ENCODE peak calls at places on chromosomes 16 and 17, in four cellular contexts. X is pons, E is heart right ventricle, L is AG09319. I is an unnamed sample.

GRCh38 chr17:17786998-17787397 is 49.8 kb downstream of the SREBF1 start:
- DNase-seq in X (no peak), E (no peak), L (no peak), I (no peak)

GRCh38 chr17:81807210-81807719 is 3.3 kb downstream of the GCGR start:
- DNase-seq in X (no peak), E (no peak), L (no peak), I (no peak)

GRCh38 chr17:20066253-20066652 is 57.1 kb downstream of the SPECC1 start:
- DNase-seq in X (no peak), E (peak; percentile 61), L (peak; percentile 55), I (peak; percentile 71)

GRCh38 chr17:12395733-12396354 is 269.8 kb upstream of the MYOCD start:
- DNase-seq in X (no peak), E (no peak), L (no peak), I (no peak)

GRCh38 chr16:12168054-12169018 is 191.8 kb downstream of the SNX29 start:
- DNase-seq in X (no peak), E (no peak), L (no peak), I (no peak)

GRCh38 chr16:88405325-88406060 is 22.7 kb downstream of the ZNF469 start:
- DNase-seq in X (no peak), E (peak; percentile 29), L (peak; percentile 44), I (peak; percentile 87)

GRCh38 chr16:21708533-21709115 is 44.9 kb downstream of the OTOA start:
- DNase-seq in X (peak; percentile 66), E (peak; percentile 77), L (peak; percentile 31), I (peak; percentile 73)

GRCh38 chr17:74770498-74771318 is 5.4 kb downstream of the NAT9 start:
- DNase-seq in X (no peak), E (peak; percentile 56), L (no peak), I (no peak)

GRCh38 chr16:28168991-28169554 is 42.7 kb downstream of the XPO6 start:
- DNase-seq in X (no peak), E (no peak), L (no peak), I (no peak)

GRCh38 chr16:62872339-62872738 is 836.1 kb upstream of the CDH8 start:
- DNase-seq in X (no peak), E (no peak), L (no peak), I (no peak)

GRCh38 chr17:34051046-34051445 is 204.0 kb upstream of the CCL2 start:
- DNase-seq in X (no peak), E (no peak), L (no peak), I (no peak)

GRCh38 chr16:87914812-87915211 is 21.5 kb downstream of the CA5A start:
- DNase-seq in X (no peak), E (no peak), L (no peak), I (no peak)

GRCh38 chr17:32276217-32276616 is 10.6 kb downstream of the RHBDL3 start:
- DNase-seq in X (no peak), E (no peak), L (no peak), I (no peak)

GRCh38 chr17:82345151-82345976 is 11.8 kb upstream of the SECTM1 start:
- DNase-seq in X (no peak), E (no peak), L (no peak), I (no peak)

GRCh38 chr17:4417129-4417667 is 16.5 kb upstream of the SPNS3 start:
- DNase-seq in X (no peak), E (no peak), L (no peak), I (no peak)

GRCh38 chr17:2049333-2050245 is 5.3 kb upstream of the HIC1 start:
- DNase-seq in X (no peak), E (peak; percentile 89), L (no peak), I (peak; percentile 91)

GRCh38 chr17:64506201-64506575 is at the start of gene DDX5:
- DNase-seq in X (peak; percentile 92), E (peak; percentile 98), L (peak; percentile 94), I (peak; percentile 98)

GRCh38 chr16:86285938-86286921 is 224.1 kb upstream of the FOXF1 start:
- DNase-seq in X (no peak), E (no peak), L (no peak), I (no peak)

GRCh38 chr16:11224894-11225676 is 30.9 kb downstream of the SOCS1 start:
- DNase-seq in X (no peak), E (no peak), L (no peak), I (no peak)

GRCh38 chr16:70692481-70693203 is 6.8 kb upstream of the MTSS2 start:
- DNase-seq in X (no peak), E (no peak), L (no peak), I (no peak)

GRCh38 chr16:64615647-64616280 is 506.1 kb downstream of the CDH11 start:
- DNase-seq in X (peak; percentile 31), E (peak; percentile 17), L (no peak), I (no peak)

GRCh38 chr16:23280483-23280967 is 21.6 kb upstream of the SCNN1B start:
- DNase-seq in X (no peak), E (no peak), L (no peak), I (no peak)

GRCh38 chr17:36850794-36851193 is 86.5 kb upstream of the LHX1 start:
- DNase-seq in X (no peak), E (no peak), L (no peak), I (no peak)

GRCh38 chr16:58418601-58419000 is 26.3 kb downstream of the GINS3 start:
- DNase-seq in X (no peak), E (peak; percentile 76), L (no peak), I (no peak)

GRCh38 chr17:6457688-6458190 is 13.5 kb downstream of the PIMREG start:
- DNase-seq in X (no peak), E (no peak), L (no peak), I (peak; percentile 36)

GRCh38 chr17:18139949-18140348 is 31.4 kb downstream of the MYO15A start:
- DNase-seq in X (no peak), E (no peak), L (no peak), I (no peak)

GRCh38 chr16:89599451-89599858 is 14.0 kb upstream of the DPEP1 start:
- DNase-seq in X (no peak), E (no peak), L (no peak), I (no peak)

GRCh38 chr16:5571446-5571845 is 473.9 kb upstream of the EEF2KMT start:
- DNase-seq in X (no peak), E (no peak), L (no peak), I (no peak)

GRCh38 chr17:66945451-66945850 is 19.1 kb upstream of the CACNG4 start:
- DNase-seq in X (no peak), E (no peak), L (no peak), I (no peak)

GRCh38 chr16:86375370-86375769 is 135.0 kb upstream of the FOXF1 start:
- DNase-seq in X (no peak), E (no peak), L (no peak), I (no peak)

GRCh38 chr17:8375738-8376259 is 705 bp downstream of the KRABD2 start:
- DNase-seq in X (peak; percentile 36), E (no peak), L (no peak), I (no peak)

GRCh38 chr16:49465661-49466528 is 92.3 kb downstream of the C16orf78 start:
- DNase-seq in X (no peak), E (no peak), L (no peak), I (no peak)

GRCh38 chr16:89048871-89049422 is 44.7 kb upstream of the ACSF3 start:
- DNase-seq in X (no peak), E (no peak), L (no peak), I (peak; percentile 42)